ENCODE peak calls at places on chromosomes 16 and 17, in five cellular contexts. R is NCI-H1092; F is natural killer cell; U is GM12891; C is stimulated activated CD4-positive, alpha-beta T cell treated with anti-CD3 and anti-CD28 coated beads, Interleukin-2, amount 100 ng/mL, for 4 hours. P is an unnamed sample.

GRCh38 chr17:45146616-45147101 is 1.6 kb upstream of the HEXIM1 start:
- DNase-seq in R (no peak), F (no peak), U (no peak), C (no peak), P (no peak)

GRCh38 chr16:78523212-78523995 is 423.9 kb downstream of the WWOX start:
- DNase-seq in R (peak; percentile 33), F (no peak), U (no peak), C (no peak), P (no peak)

GRCh38 chr17:33366998-33367397 is 73.9 kb upstream of the ASIC2 start:
- DNase-seq in R (no peak), F (no peak), U (no peak), C (no peak), P (no peak)

GRCh38 chr16:81798311-81799137 is 19.4 kb downstream of the PLCG2 start:
- DNase-seq in R (no peak), F (peak; percentile 29), U (no peak), C (no peak), P (no peak)

GRCh38 chr16:75012380-75013081 is 13.7 kb downstream of the ZNRF1 start:
- DNase-seq in R (no peak), F (no peak), U (no peak), C (no peak), P (no peak)

GRCh38 chr17:48178327-48178726 is 70.8 kb downstream of the SNX11 start:
- DNase-seq in R (no peak), F (no peak), U (no peak), C (no peak), P (no peak)

GRCh38 chr16:2003231-2003826 is 6.3 kb downstream of the ZNF598 start:
- DNase-seq in R (no peak), F (no peak), U (no peak), C (no peak), P (no peak)

GRCh38 chr17:66542183-66542966 is 240.0 kb downstream of the PRKCA start:
- DNase-seq in R (no peak), F (no peak), U (no peak), C (no peak), P (no peak)

GRCh38 chr16:81280393-81280792 is 34.4 kb upstream of the GAN start:
- DNase-seq in R (no peak), F (no peak), U (no peak), C (no peak), P (no peak)

GRCh38 chr16:65725156-65725845 is 603.4 kb upstream of the CDH11 start:
- DNase-seq in R (no peak), F (no peak), U (no peak), C (no peak), P (no peak)